ENCODE peak calls at places on chromosomes 13 and 19, in ten cellular contexts. K, C, N, A, S, R, Q, Z, V and B are unnamed samples. For H3K4me1, the result is how much of the 10 kb centered on the place peaks cover.

GRCh38 chr19:19642506-19643157 is 825 bp downstream of the GMIP start:
- DNase-seq in K (no peak), C (no peak), N (no peak), A (no peak), S (peak), R (no peak), Q (no peak), Z (no peak), V (no peak), B (peak)

GRCh38 chr19:34990578-34991192 is 9.4 kb upstream of the GRAMD1A start:
- DNase-seq in K (no peak), C (no peak), N (peak), A (no peak), S (no peak), R (no peak), Q (no peak), Z (no peak), V (no peak), B (no peak)

GRCh38 chr13:60379837-60380236 is 17.2 kb upstream of the TDRD3 start:
- DNase-seq in K (no peak), C (no peak), N (no peak), A (no peak), S (no peak), R (no peak), Q (no peak), Z (no peak), V (no peak), B (no peak)

GRCh38 chr13:95924389-95924994 is 128.7 kb downstream of the UGGT2 start:
- DNase-seq in K (no peak), C (no peak), N (no peak), A (no peak), S (no peak), R (peak), Q (no peak), Z (no peak), V (no peak), B (peak)

GRCh38 chr13:74465279-74465678 is 331.1 kb upstream of the KLF12 start:
- DNase-seq in K (no peak), C (no peak), N (no peak), A (no peak), S (no peak), R (no peak), Q (no peak), Z (no peak), V (no peak), B (no peak)

GRCh38 chr19:12527034-12527836 is 24.0 kb downstream of the ZNF564 start:
- DNase-seq in K (no peak), C (no peak), N (no peak), A (no peak), S (peak), R (peak), Q (no peak), Z (no peak), V (no peak), B (peak)

GRCh38 chr13:77916481-77916880 is 2.1 kb downstream of the EDNRB start:
- DNase-seq in K (no peak), C (no peak), N (no peak), A (no peak), S (no peak), R (no peak), Q (no peak), Z (no peak), V (no peak), B (no peak)

GRCh38 chr19:11382898-11383705 is 1.0 kb downstream of the EPOR start:
- DNase-seq in K (peak), C (peak), N (no peak), A (peak), S (no peak), R (peak), Q (no peak), Z (no peak), V (no peak), B (peak)

GRCh38 chr13:59088716-59089115 is 1075.0 kb downstream of the DIAPH3 start:
- DNase-seq in K (no peak), C (no peak), N (no peak), A (no peak), S (no peak), R (no peak), Q (no peak), Z (no peak), V (no peak), B (peak)

GRCh38 chr19:46927893-46928292 is 67.1 kb downstream of the ARHGAP35 start:
- DNase-seq in K (no peak), C (no peak), N (no peak), A (no peak), S (no peak), R (no peak), Q (no peak), Z (no peak), V (no peak), B (no peak)

GRCh38 chr19:46924874-46925547 is 64.2 kb downstream of the ARHGAP35 start:
- DNase-seq in K (no peak), C (no peak), N (no peak), A (no peak), S (no peak), R (no peak), Q (no peak), Z (peak), V (no peak), B (peak)

GRCh38 chr19:46926201-46927071 is 65.6 kb downstream of the ARHGAP35 start:
- DNase-seq in K (no peak), C (no peak), N (no peak), A (no peak), S (no peak), R (no peak), Q (no peak), Z (no peak), V (no peak), B (peak)

GRCh38 chr19:46927106-46927505 is 66.3 kb downstream of the ARHGAP35 start:
- DNase-seq in K (no peak), C (no peak), N (no peak), A (no peak), S (no peak), R (no peak), Q (no peak), Z (no peak), V (no peak), B (no peak)

GRCh38 chr19:46925548-46925950 is 64.8 kb downstream of the ARHGAP35 start:
- DNase-seq in K (no peak), C (no peak), N (no peak), A (no peak), S (no peak), R (no peak), Q (no peak), Z (peak), V (no peak), B (peak)
- H3K4me1 ChIP-seq in K (under half), C (half or more), N (under half), A (under half), S (under half), R (half or more), Q (half or more), Z (under half), V (half or more), B (half or more)

GRCh38 chr19:14555918-14556661 is 15.8 kb downstream of the NDUFB7 start:
- DNase-seq in K (no peak), C (no peak), N (no peak), A (no peak), S (no peak), R (no peak), Q (no peak), Z (peak), V (no peak), B (peak)
- H3K4me1 ChIP-seq in K (under half), C (half or more), N (under half), A (under half), S (under half), R (under half), Q (under half), Z (under half), V (under half), B (under half)

GRCh38 chr19:6272411-6272791 is 7.4 kb downstream of the MLLT1 start:
- DNase-seq in K (no peak), C (no peak), N (no peak), A (no peak), S (no peak), R (peak), Q (no peak), Z (no peak), V (no peak), B (no peak)

GRCh38 chr19:6273701-6274601 is 5.8 kb downstream of the MLLT1 start:
- DNase-seq in K (peak), C (peak), N (no peak), A (peak), S (no peak), R (no peak), Q (peak), Z (peak), V (peak), B (peak)

GRCh38 chr19:6271721-6272410 is 7.9 kb downstream of the MLLT1 start:
- DNase-seq in K (peak), C (peak), N (no peak), A (peak), S (no peak), R (peak), Q (no peak), Z (peak), V (peak), B (peak)

GRCh38 chr19:6274756-6275155 is 5.0 kb downstream of the MLLT1 start:
- DNase-seq in K (no peak), C (peak), N (no peak), A (no peak), S (no peak), R (no peak), Q (no peak), Z (no peak), V (no peak), B (no peak)

DNA sequence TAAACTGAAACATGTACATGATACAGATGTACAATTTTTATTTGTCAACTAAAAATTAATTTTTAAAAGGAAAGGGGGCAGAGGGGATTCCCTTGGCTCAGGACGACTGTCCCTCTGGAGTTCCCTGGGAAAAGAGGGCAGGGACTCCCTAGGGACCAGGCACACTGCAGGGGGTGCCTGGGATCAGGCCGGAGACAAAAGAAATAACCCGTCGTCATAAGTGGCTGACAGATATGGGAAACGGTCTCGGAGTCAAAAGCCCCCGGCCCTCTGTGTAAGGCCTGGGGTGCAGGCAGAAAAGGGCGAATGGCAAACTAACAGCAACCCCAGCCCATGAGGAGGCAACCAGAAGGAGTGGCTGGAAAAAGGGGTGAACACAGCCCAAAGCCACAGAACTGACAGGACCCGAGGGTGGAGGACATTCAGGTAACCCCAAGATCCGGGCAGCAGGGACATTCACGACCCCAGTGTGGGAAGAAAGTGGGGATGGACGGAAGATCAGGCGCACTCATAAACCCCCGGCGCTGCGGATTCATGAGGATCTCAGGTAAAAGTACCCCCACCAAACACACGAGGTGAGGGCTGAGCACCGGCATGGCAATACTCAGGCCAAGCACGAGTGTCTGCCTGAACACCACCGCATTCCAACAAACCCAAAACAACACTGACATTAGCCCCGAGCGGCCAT is 6.7 kb downstream of the MLLT1 start:
- DNase-seq in K (no peak), C (no peak), N (no peak), A (no peak), S (no peak), R (no peak), Q (no peak), Z (no peak), V (no peak), B (no peak)
- H3K4me1 ChIP-seq in K (half or more), C (half or more), N (under half), A (half or more), S (under half), R (half or more), Q (half or more), Z (under half), V (half or more), B (half or more)

GRCh38 chr19:4372630-4373367 is 27.5 kb downstream of the SH3GL1 start:
- DNase-seq in K (peak), C (peak), N (no peak), A (no peak), S (no peak), R (no peak), Q (no peak), Z (no peak), V (no peak), B (no peak)
- H3K4me1 ChIP-seq in K (half or more), C (half or more), N (half or more), A (half or more), S (under half), R (under half), Q (half or more), Z (half or more), V (half or more), B (under half)

DNA sequence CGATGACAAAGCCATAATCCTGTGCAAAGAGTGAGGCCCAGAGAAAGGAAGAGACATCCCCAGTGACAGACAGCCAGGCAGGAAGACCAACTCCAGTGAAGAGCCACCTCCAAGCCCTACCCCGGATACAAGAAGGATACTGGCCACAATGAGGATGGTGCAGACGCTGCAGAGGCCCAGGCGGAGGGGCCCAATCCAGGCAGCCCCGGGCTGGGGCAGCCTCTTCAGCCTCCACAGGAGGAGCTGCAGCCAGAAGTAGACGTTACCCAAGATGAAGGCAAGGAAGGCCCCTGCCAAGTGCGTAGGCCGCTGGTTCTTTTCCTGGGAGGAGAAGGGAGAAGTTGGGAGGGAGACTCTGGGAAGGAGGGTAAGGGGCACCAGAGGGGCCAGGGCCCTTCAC is 8.5 kb downstream of the TMEM150B start:
- DNase-seq in K (no peak), C (no peak), N (no peak), A (no peak), S (no peak), R (no peak), Q (no peak), Z (no peak), V (no peak), B (no peak)
- H3K4me1 ChIP-seq in K (under half), C (under half), N (under half), A (under half), S (under half), R (under half), Q (under half), Z (under half), V (under half), B (under half)

DNA sequence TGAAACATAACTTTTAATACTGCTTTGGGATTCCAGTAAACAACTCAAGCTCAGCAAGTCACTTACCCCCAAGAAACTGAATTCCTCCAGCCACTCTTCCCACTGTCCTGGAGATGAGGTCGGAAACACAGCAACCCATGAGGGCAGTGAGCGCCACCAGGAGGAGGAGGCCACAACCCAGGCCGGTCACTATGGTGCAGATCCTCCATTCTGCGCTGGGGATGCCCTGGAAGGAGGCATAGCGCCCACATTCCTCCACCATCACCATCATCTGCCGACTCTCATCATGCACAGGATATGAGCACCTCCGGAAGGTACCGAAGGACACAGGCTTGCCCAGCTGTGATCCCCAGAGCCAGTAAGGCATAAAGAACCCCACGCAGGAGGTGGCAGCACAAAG is 2.2 kb downstream of the LHFPL6 start:
- DNase-seq in K (no peak), C (peak), N (no peak), A (peak), S (no peak), R (no peak), Q (peak), Z (no peak), V (peak), B (no peak)
- H3K4me1 ChIP-seq in K (under half), C (under half), N (under half), A (under half), S (under half), R (under half), Q (under half), Z (under half), V (under half), B (under half)

GRCh38 chr13:45337395-45337794 is 3.6 kb downstream of the TPT1 start:
- DNase-seq in K (no peak), C (no peak), N (no peak), A (no peak), S (no peak), R (no peak), Q (no peak), Z (no peak), V (no peak), B (no peak)

GRCh38 chr13:45336025-45336800 is 4.8 kb downstream of the TPT1 start:
- DNase-seq in K (no peak), C (no peak), N (no peak), A (no peak), S (no peak), R (no peak), Q (no peak), Z (no peak), V (no peak), B (no peak)

GRCh38 chr13:45333973-45334922 is 6.7 kb downstream of the TPT1 start:
- DNase-seq in K (no peak), C (no peak), N (no peak), A (no peak), S (peak), R (no peak), Q (no peak), Z (no peak), V (no peak), B (peak)

GRCh38 chr13:45333251-45333972 is 7.6 kb downstream of the TPT1 start:
- DNase-seq in K (no peak), C (no peak), N (no peak), A (no peak), S (no peak), R (no peak), Q (no peak), Z (no peak), V (no peak), B (peak)

GRCh38 chr13:45335397-45336024 is 5.5 kb downstream of the TPT1 start:
- DNase-seq in K (no peak), C (no peak), N (no peak), A (no peak), S (no peak), R (no peak), Q (no peak), Z (no peak), V (no peak), B (no peak)
- H3K4me1 ChIP-seq in K (half or more), C (half or more), N (under half), A (half or more), S (half or more), R (under half), Q (half or more), Z (under half), V (half or more), B (half or more)

DNA sequence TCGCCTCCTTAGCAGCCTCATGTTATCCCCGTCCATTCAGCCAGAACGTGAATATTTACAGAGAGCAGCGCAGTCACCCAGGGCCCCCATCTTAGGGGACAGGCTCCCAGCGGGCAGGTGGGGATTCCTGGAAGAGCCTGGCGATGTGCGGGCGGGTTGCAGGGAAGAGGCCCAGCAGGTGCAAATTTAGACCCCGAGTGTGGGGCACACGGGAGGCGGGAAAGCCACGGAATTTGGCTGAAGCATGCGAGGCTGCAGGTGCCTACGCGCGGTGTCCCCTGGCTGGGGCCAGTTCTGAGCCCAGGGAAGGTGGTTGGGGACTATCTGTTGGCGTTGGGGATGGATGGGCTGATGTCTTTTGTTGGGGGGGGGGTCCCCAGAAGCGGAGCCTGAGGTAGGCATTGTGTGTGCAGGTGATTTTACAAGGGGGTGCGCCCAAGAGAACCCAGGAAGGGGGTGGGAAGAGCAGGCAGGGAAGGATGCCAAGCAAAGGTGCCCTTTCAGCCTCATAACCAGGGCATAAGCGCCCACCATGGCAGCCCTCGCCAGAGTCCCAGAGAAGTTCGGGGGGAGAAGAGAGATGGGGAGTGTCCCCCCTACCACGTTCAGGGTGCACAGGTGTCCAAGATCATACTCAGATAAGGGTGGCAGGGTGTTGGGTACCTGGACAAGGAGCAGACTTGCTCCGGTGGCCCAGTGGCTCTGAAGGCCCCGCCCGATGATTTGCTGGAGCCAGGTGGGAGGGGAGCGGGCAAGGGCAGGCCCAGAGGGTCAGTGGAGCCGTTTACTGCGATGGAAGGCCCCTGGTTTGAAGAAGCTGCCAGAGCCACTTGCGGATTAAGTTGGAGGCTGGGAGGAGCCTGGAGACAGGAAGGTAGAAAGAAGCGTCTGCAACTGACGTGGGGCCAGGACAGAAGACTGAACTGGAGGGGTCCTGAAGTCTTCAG is 1.2 kb downstream of the TPGS1 start:
- DNase-seq in K (no peak), C (no peak), N (no peak), A (no peak), S (no peak), R (no peak), Q (no peak), Z (no peak), V (no peak), B (no peak)
- H3K4me1 ChIP-seq in K (under half), C (under half), N (under half), A (under half), S (under half), R (under half), Q (under half), Z (under half), V (under half), B (under half)

DNA sequence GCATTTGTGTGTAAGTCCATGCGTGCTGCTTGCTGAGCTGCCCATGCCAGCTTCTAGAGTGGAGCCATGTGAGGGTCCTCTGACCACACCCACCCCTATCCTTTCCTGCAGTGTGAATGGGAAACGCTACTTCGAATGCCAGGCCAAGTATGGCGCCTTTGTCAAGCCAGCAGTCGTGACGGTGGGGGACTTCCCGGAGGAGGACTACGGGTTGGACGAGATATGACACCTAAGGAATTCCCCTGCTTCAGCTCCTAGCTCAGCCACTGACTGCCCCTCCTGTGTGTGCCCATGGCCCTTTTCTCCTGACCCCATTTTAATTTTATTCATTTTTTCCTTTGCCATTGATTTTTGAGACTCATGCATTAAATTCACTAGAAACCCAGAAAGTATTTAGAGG is 10.3 kb downstream of the TBCB start:
- DNase-seq in K (no peak), C (no peak), N (no peak), A (no peak), S (no peak), R (no peak), Q (no peak), Z (no peak), V (no peak), B (no peak)
- H3K4me1 ChIP-seq in K (under half), C (under half), N (under half), A (under half), S (under half), R (under half), Q (under half), Z (under half), V (under half), B (under half)

GRCh38 chr13:46624821-46625220 is 71.9 kb downstream of the LRCH1 start:
- DNase-seq in K (no peak), C (no peak), N (no peak), A (no peak), S (no peak), R (no peak), Q (no peak), Z (no peak), V (no peak), B (no peak)

GRCh38 chr13:46624353-46624752 is 71.4 kb downstream of the LRCH1 start:
- DNase-seq in K (no peak), C (no peak), N (no peak), A (no peak), S (no peak), R (no peak), Q (no peak), Z (no peak), V (no peak), B (no peak)

GRCh38 chr13:46629811-46630413 is 76.9 kb downstream of the LRCH1 start:
- DNase-seq in K (no peak), C (no peak), N (no peak), A (no peak), S (no peak), R (no peak), Q (no peak), Z (no peak), V (no peak), B (no peak)

GRCh38 chr13:46628622-46629365 is 75.8 kb downstream of the LRCH1 start:
- DNase-seq in K (no peak), C (no peak), N (no peak), A (no peak), S (no peak), R (no peak), Q (no peak), Z (no peak), V (no peak), B (no peak)

GRCh38 chr13:46627462-46627861 is 74.5 kb downstream of the LRCH1 start:
- DNase-seq in K (no peak), C (no peak), N (no peak), A (no peak), S (no peak), R (no peak), Q (no peak), Z (no peak), V (no peak), B (no peak)
- H3K4me1 ChIP-seq in K (under half), C (under half), N (under half), A (under half), S (under half), R (under half), Q (under half), Z (under half), V (under half), B (under half)